ENCODE peak calls at places on chromosomes 1 and 21, in ten cellular contexts. O is astrocyte; Z is esophagus squamous epithelium; P is brain microvascular endothelial cell; U is ovary; V is GM13976; R is cardiac muscle cell; L is CD4-positive, alpha-beta T cell; F is heart left ventricle; N is upper lobe of right lung. C is an unnamed sample.

GRCh38 chr1:63817152-63817667 is 43.4 kb downstream of the ROR1 start:
- DNase-seq in O (peak), Z (no peak), P (peak), U (no peak), V (no peak), R (peak), L (no peak), F (no peak), N (no peak), C (no peak)

GRCh38 chr1:173405758-173406344 is 71.3 kb upstream of the PRDX6 start:
- DNase-seq in O (peak), Z (no peak), P (peak), U (no peak), V (no peak), R (peak), L (no peak), F (no peak), N (no peak), C (no peak)

GRCh38 chr1:101073836-101074235 is 48.3 kb upstream of the DPH5 start:
- DNase-seq in O (no peak), Z (no peak), P (no peak), U (no peak), V (no peak), R (no peak), L (no peak), F (no peak), N (no peak), C (no peak)

GRCh38 chr1:63701187-63701586 is 72.6 kb upstream of the ROR1 start:
- DNase-seq in O (no peak), Z (no peak), P (no peak), U (no peak), V (no peak), R (no peak), L (no peak), F (no peak), N (peak), C (peak)

GRCh38 chr1:36305915-36306209 is 306 bp upstream of the SH3D21 start:
- DNase-seq in O (no peak), Z (no peak), P (no peak), U (no peak), V (peak), R (no peak), L (no peak), F (no peak), N (no peak), C (peak)

GRCh38 chr1:218600968-218601367 is 255.8 kb downstream of the TGFB2 start:
- DNase-seq in O (no peak), Z (no peak), P (no peak), U (no peak), V (no peak), R (no peak), L (no peak), F (no peak), N (no peak), C (no peak)

GRCh38 chr1:221699582-221700519 is 42.0 kb downstream of the DUSP10 start:
- DNase-seq in O (peak), Z (no peak), P (peak), U (no peak), V (no peak), R (peak), L (no peak), F (no peak), N (no peak), C (no peak)

GRCh38 chr21:26843912-26844257 is 1.3 kb downstream of the ADAMTS1 start:
- DNase-seq in O (peak), Z (no peak), P (peak), U (no peak), V (no peak), R (peak), L (no peak), F (no peak), N (no peak), C (no peak)

GRCh38 chr1:244325056-244325764 is 126.5 kb downstream of the ADSS2 start:
- DNase-seq in O (no peak), Z (no peak), P (no peak), U (no peak), V (no peak), R (no peak), L (no peak), F (no peak), N (no peak), C (no peak)

GRCh38 chr1:207034998-207035397 is 2.4 kb upstream of the C1orf116 start:
- DNase-seq in O (peak), Z (no peak), P (peak), U (no peak), V (no peak), R (no peak), L (no peak), F (no peak), N (no peak), C (no peak)

GRCh38 chr1:70819785-70820184 is 227.8 kb downstream of the PTGER3 start:
- DNase-seq in O (no peak), Z (no peak), P (no peak), U (no peak), V (no peak), R (no peak), L (no peak), F (no peak), N (no peak), C (no peak)

GRCh38 chr1:176897350-176898236 is 266.9 kb downstream of the ASTN1 start:
- DNase-seq in O (peak), Z (no peak), P (peak), U (peak), V (peak), R (peak), L (no peak), F (peak), N (peak), C (peak)

GRCh38 chr21:37829447-37829846 is 86.8 kb downstream of the KCNJ6 start:
- DNase-seq in O (peak), Z (no peak), P (peak), U (no peak), V (no peak), R (peak), L (no peak), F (no peak), N (no peak), C (peak)

GRCh38 chr1:85952460-85952859 is 204.1 kb downstream of the COL24A1 start:
- DNase-seq in O (no peak), Z (no peak), P (no peak), U (no peak), V (no peak), R (no peak), L (no peak), F (no peak), N (no peak), C (no peak)

GRCh38 chr1:66370462-66370907 is 163.5 kb upstream of the SGIP1 start:
- DNase-seq in O (no peak), Z (no peak), P (no peak), U (no peak), V (no peak), R (no peak), L (no peak), F (no peak), N (no peak), C (no peak)

GRCh38 chr1:1084028-1084371 is 9.9 kb upstream of the RNF223 start:
- DNase-seq in O (no peak), Z (no peak), P (no peak), U (no peak), V (no peak), R (no peak), L (no peak), F (peak), N (peak), C (no peak)

GRCh38 chr1:161198206-161198876 is 513 bp downstream of the ADAMTS4 start:
- DNase-seq in O (no peak), Z (no peak), P (no peak), U (peak), V (no peak), R (peak), L (no peak), F (peak), N (no peak), C (no peak)

DNA sequence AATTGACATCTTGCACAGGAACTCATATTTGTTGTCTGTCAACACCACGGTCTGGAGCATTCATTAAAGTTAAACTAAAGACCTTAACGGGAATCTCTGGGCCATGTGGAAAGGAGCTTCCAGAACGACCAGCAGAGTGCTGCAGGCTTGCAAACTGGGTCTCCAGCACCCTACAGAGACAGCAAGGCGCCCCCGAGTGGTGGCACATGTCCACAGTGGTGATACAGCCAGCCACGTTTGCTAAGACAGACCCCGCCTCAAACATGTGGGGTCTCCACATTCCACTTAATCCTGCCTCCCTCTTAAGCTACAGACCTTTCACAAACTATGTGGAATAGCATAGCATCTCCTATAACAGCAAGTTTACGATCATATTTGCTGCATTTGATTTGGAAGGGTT is 96.5 kb upstream of the BACE2 start:
- DNase-seq in O (no peak), Z (no peak), P (no peak), U (no peak), V (no peak), R (no peak), L (no peak), F (no peak), N (no peak), C (no peak)
- TF ChIP-seq CTCF in O (no peak), Z (no peak), P (peak), U (no peak), V (no peak), R (no peak), L (no peak), F (no peak), N (no peak), C (no peak)

DNA sequence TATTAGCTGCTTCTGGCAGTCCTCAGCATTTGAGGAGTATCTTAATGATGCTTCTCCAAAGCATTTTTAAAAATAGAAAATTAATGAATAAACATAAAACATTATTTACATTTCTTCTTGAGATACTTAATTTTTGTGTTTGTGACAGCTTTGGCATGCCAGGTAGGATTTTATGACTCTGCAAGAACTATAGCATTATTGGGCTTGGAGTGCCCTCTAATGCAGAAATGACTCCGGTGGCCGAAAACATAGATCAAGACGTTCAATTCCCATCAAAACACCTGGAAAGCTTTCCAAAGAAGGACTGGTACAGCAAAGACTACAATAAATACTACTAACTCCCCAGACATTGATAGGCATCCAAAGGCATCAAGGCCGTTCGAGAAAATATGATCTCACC is 366.4 kb upstream of the CXADR start:
- DNase-seq in O (no peak), Z (no peak), P (no peak), U (no peak), V (no peak), R (no peak), L (no peak), F (no peak), N (no peak), C (no peak)
- TF ChIP-seq CTCF in O (no peak), Z (no peak), P (no peak), U (no peak), V (no peak), R (no peak), L (no peak), F (no peak), N (no peak), C (peak)

DNA sequence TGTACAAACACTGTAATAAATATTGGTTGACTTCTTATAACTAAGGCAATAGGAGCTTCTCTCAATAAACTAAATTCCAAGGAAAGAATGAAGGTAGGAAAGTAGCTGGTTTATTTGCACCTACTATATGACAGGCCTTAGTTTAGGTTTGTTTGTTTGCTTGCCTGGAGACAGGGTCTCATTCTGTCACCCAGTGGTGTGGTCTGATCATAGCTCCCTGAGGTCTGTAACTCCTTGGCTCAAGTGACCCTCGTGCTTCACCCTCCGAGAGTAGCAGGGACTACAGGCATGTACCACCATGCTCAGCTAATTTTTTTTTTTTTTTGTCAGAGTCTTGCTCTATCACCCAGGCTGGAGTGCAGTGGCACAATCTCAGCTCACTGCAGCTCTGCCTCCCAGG is 1.9 kb upstream of the EDARADD start:
- DNase-seq in O (no peak), Z (no peak), P (no peak), U (no peak), V (no peak), R (no peak), L (no peak), F (no peak), N (no peak), C (no peak)
- TF ChIP-seq CTCF in O (no peak), Z (no peak), P (no peak), U (no peak), V (no peak), R (no peak), L (no peak), F (no peak), N (no peak), C (no peak)

GRCh38 chr1:201876148-201876547 is 12.6 kb upstream of the SHISA4 start:
- DNase-seq in O (no peak), Z (no peak), P (no peak), U (no peak), V (no peak), R (no peak), L (no peak), F (no peak), N (no peak), C (no peak)
- TF ChIP-seq CTCF in O (peak), Z (no peak), P (peak), U (no peak), V (no peak), R (peak), L (no peak), F (peak), N (peak), C (no peak)

GRCh38 chr1:23788695-23789094 is 2.2 kb upstream of the LYPLA2 start:
- DNase-seq in O (no peak), Z (no peak), P (no peak), U (no peak), V (no peak), R (no peak), L (no peak), F (no peak), N (no peak), C (no peak)
- TF ChIP-seq CTCF in O (no peak), Z (no peak), P (no peak), U (no peak), V (no peak), R (no peak), L (no peak), F (no peak), N (no peak), C (no peak)

DNA sequence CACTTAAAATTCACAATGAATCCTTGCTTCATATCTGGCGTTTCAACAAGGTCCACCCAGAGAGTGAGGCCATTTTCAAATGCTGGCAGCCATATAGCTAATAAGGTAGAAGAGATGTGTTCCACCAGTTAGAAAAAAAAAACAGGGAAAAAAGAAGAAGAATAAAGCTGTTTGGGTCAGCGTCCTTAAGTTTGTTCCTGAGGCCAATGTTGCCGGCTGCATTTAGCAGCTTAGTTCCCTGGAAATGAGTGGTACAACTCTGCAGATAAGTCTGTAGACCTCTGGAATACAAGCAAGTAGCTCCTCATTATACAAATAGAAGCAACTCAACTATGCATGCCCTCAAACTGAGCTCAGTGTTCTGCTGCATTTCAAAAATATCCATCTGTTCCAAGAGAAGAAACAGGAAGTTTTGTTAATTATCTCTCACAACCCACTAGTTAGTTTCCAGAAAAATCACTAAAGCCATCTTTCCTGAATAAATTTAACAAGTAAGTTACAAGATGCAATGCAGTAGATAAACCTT is 181.2 kb upstream of the PKN2 start:
- DNase-seq in O (no peak), Z (no peak), P (no peak), U (no peak), V (no peak), R (no peak), L (no peak), F (no peak), N (no peak), C (no peak)
- TF ChIP-seq CTCF in O (no peak), Z (no peak), P (no peak), U (no peak), V (no peak), R (no peak), L (no peak), F (no peak), N (no peak), C (no peak)

DNA sequence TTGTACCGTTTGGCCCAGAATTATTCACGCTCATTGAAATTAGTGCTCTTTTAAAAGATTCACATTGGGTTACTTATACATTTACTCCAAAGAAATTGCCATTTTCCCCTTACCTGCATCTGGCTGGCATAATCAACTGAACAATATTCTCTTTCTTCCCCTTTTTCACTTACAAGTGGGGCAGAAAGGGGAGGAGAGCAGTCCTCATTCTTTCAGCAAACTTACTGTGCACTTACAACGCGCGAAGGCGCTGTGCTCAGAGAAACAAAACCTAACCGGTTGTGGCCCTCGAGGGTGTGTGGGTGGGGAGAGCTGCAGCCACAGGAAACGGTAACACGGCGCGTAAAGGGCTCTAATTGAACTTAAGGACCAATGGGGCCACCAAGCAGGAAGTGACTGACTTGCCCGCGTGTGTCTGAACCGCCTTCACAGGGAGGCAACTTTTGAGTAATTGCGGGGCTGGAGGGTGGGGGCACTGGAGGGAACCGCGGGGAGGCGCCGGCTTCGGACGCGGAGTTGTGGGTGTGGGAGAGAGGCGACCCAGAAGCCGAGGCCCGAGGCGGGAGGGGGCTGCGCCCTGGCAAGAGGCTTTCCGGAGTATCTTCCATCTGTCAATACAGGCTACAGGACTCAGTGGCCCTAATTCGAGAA is 693 bp upstream of the PNRC2 start:
- DNase-seq in O (peak), Z (peak), P (peak), U (peak), V (peak), R (peak), L (peak), F (peak), N (peak), C (peak)
- TF ChIP-seq CTCF in O (no peak), Z (peak), P (peak), U (no peak), V (peak), R (peak), L (no peak), F (peak), N (peak), C (no peak)

GRCh38 chr1:81252471-81253160 is 548.1 kb upstream of the ADGRL2 start:
- DNase-seq in O (no peak), Z (no peak), P (no peak), U (no peak), V (no peak), R (no peak), L (no peak), F (no peak), N (no peak), C (no peak)
- TF ChIP-seq CTCF in O (no peak), Z (no peak), P (no peak), U (no peak), V (no peak), R (no peak), L (no peak), F (no peak), N (no peak), C (no peak)

DNA sequence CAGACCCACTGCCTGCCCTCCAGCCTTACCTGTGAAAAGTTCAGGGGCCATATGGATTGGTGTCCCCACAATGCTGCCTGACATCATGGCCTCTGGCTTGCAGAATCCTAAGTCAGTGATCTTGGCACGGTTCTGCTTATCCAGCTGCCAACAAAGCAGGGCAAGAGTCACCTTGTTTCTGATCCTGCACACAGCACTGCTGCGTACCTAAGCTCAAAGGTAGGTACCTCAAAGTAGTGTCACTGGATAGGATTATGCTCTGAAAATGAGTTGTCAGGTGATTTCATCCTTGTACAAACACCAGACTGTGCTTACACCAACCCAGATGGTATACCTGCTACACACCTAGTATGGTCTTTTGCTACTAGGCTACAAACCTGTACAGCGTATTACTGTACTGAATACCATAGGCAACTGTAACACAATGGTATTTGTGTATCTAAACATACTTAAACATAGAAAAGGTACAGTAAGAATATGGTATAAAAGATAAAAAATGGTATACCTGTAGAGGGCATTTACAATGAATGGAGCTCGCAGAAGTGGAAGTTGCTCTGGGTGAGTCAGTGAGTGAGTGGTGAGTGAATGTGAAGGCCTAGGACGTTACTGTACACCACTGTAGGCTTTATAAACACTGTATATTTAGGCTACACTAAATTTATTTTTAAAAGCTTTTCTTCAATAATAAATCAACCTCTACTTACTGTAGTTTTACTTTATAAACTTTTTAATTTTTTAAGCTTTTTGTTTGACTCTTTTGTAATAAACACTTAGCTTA is 29.1 kb upstream of the RBBP5 start:
- DNase-seq in O (no peak), Z (no peak), P (no peak), U (no peak), V (no peak), R (no peak), L (no peak), F (no peak), N (no peak), C (no peak)
- TF ChIP-seq CTCF in O (no peak), Z (no peak), P (no peak), U (no peak), V (no peak), R (no peak), L (no peak), F (no peak), N (no peak), C (no peak)